ENCODE peak calls at places on chromosome 15, in ten cellular contexts. A is HT-29; V is head of caudate nucleus; C is NCI-H524; Q is iPS-NIHi11; W is colonic mucosa; X is stimulated activated CD4-positive, alpha-beta T cell treated with anti-CD3 and anti-CD28 coated beads, Interleukin-15, amount 100 ng/mL, for 1 hour; Z is NCI-H2081; L is cerebellar cortex; K is iris pigment epithelial cell. N is an unnamed sample.

GRCh38 chr15:76380249-76380648 is 43.7 kb downstream of the ISL2 start:
- DNase-seq in A (no peak), V (no peak), C (no peak), Q (no peak), W (no peak), X (no peak), Z (no peak), L (no peak), K (no peak), N (no peak)

GRCh38 chr15:33808720-33809119 is 159.6 kb upstream of the CHRM5 start:
- DNase-seq in A (no peak), V (no peak), C (no peak), Q (no peak), W (no peak), X (no peak), Z (no peak), L (no peak), K (no peak), N (no peak)

GRCh38 chr15:89090791-89091666 is 2.8 kb downstream of the ABHD2 start:
- DNase-seq in A (peak), V (peak), C (peak), Q (no peak), W (peak), X (peak), Z (no peak), L (peak), K (peak), N (no peak)

GRCh38 chr15:60494108-60494507 is 15.2 kb upstream of the ICE2 start:
- DNase-seq in A (no peak), V (no peak), C (no peak), Q (no peak), W (no peak), X (no peak), Z (no peak), L (no peak), K (no peak), N (no peak)

GRCh38 chr15:70857547-70858265 is 3.7 kb upstream of the LARP6 start:
- DNase-seq in A (no peak), V (no peak), C (no peak), Q (no peak), W (no peak), X (no peak), Z (no peak), L (no peak), K (peak), N (peak)

GRCh38 chr15:88804257-88804656 is 1.0 kb downstream of the ACAN start:
- DNase-seq in A (no peak), V (no peak), C (peak), Q (no peak), W (no peak), X (no peak), Z (no peak), L (no peak), K (no peak), N (no peak)

GRCh38 chr15:90873488-90873997 is 5.2 kb downstream of the FURIN start:
- DNase-seq in A (no peak), V (no peak), C (no peak), Q (no peak), W (no peak), X (no peak), Z (no peak), L (no peak), K (no peak), N (no peak)

GRCh38 chr15:38699633-38700230 is 135.1 kb upstream of the RASGRP1 start:
- DNase-seq in A (peak), V (peak), C (peak), Q (peak), W (peak), X (peak), Z (peak), L (peak), K (peak), N (peak)

GRCh38 chr15:90863987-90864386 is 4.4 kb upstream of the FURIN start:
- DNase-seq in A (no peak), V (no peak), C (no peak), Q (no peak), W (no peak), X (no peak), Z (no peak), L (no peak), K (no peak), N (no peak)

GRCh38 chr15:51814616-51815015 is 14.8 kb upstream of the TMOD3 start:
- DNase-seq in A (no peak), V (no peak), C (no peak), Q (no peak), W (no peak), X (no peak), Z (no peak), L (no peak), K (peak), N (no peak)

GRCh38 chr15:48279608-48280007 is 51.6 kb upstream of the DUT start:
- DNase-seq in A (no peak), V (no peak), C (peak), Q (no peak), W (no peak), X (no peak), Z (no peak), L (no peak), K (no peak), N (no peak)

GRCh38 chr15:63833246-63833696 is 477 bp downstream of the HERC1 start:
- DNase-seq in A (peak), V (peak), C (peak), Q (peak), W (peak), X (peak), Z (no peak), L (peak), K (peak), N (peak)

GRCh38 chr15:44193651-44194396 is 1.2 kb downstream of the FRMD5 start:
- DNase-seq in A (no peak), V (peak), C (peak), Q (peak), W (peak), X (no peak), Z (peak), L (peak), K (peak), N (peak)

GRCh38 chr15:47477253-47477652 is 240.1 kb upstream of the SEMA6D start:
- DNase-seq in A (no peak), V (no peak), C (peak), Q (no peak), W (no peak), X (no peak), Z (no peak), L (no peak), K (no peak), N (no peak)

GRCh38 chr15:88631464-88632028 is 7.3 kb upstream of the ISG20 start:
- DNase-seq in A (no peak), V (no peak), C (no peak), Q (no peak), W (no peak), X (no peak), Z (no peak), L (no peak), K (no peak), N (no peak)

GRCh38 chr15:62403164-62403809 is 238.2 kb upstream of the C2CD4B start:
- DNase-seq in A (no peak), V (no peak), C (no peak), Q (no peak), W (no peak), X (no peak), Z (no peak), L (no peak), K (peak), N (no peak)

GRCh38 chr15:60933914-60934885 is 294.9 kb downstream of the RORA start:
- DNase-seq in A (peak), V (no peak), C (peak), Q (no peak), W (no peak), X (no peak), Z (peak), L (no peak), K (no peak), N (no peak)

GRCh38 chr15:65245096-65245849 is 34.0 kb upstream of the CILP start:
- DNase-seq in A (no peak), V (no peak), C (no peak), Q (no peak), W (peak), X (no peak), Z (no peak), L (no peak), K (peak), N (peak)

GRCh38 chr15:83698294-83698693 is 44.4 kb downstream of the ADAMTSL3 start:
- DNase-seq in A (no peak), V (no peak), C (no peak), Q (no peak), W (peak), X (no peak), Z (no peak), L (no peak), K (peak), N (no peak)

GRCh38 chr15:97013491-97013890 is 683.0 kb downstream of the NR2F2 start:
- DNase-seq in A (no peak), V (no peak), C (no peak), Q (no peak), W (no peak), X (no peak), Z (no peak), L (no peak), K (no peak), N (no peak)

GRCh38 chr15:100330629-100331215 is 11.1 kb downstream of the ADAMTS17 start:
- DNase-seq in A (no peak), V (no peak), C (no peak), Q (no peak), W (no peak), X (no peak), Z (no peak), L (no peak), K (no peak), N (no peak)

GRCh38 chr15:83446904-83447708 is at the start of gene SH3GL3:
- DNase-seq in A (no peak), V (peak), C (peak), Q (peak), W (peak), X (peak), Z (peak), L (peak), K (peak), N (peak)

GRCh38 chr15:57503051-57503702 is 88.5 kb upstream of the MYZAP start:
- DNase-seq in A (peak), V (no peak), C (peak), Q (peak), W (no peak), X (no peak), Z (no peak), L (peak), K (no peak), N (no peak)

GRCh38 chr15:74790080-74790916 is 8.4 kb downstream of the CSK start:
- DNase-seq in A (no peak), V (peak), C (no peak), Q (no peak), W (peak), X (no peak), Z (no peak), L (no peak), K (peak), N (no peak)

GRCh38 chr15:100929641-100930042 is 10.5 kb downstream of the LRRK1 start:
- DNase-seq in A (no peak), V (no peak), C (peak), Q (peak), W (no peak), X (no peak), Z (no peak), L (no peak), K (no peak), N (no peak)